ENCODE peak calls at places on chromosomes 5 and 9, in five cellular contexts. One of them, this sample, is unnamed.

GRCh38 chr9:135487281-135488012 is 7.9 kb downstream of the PPP1R26 start:
- DNase-seq in MCF 10A: no peak
- DNase-seq in GM12865: no peak
- DNase-seq in omental fat pad: no peak
- DNase-seq in gastrocnemius medialis: no peak
- DNase-seq in this sample: no peak

GRCh38 chr5:163564321-163564924 is 59.0 kb downstream of the MAT2B start:
- DNase-seq in MCF 10A: peak; percentile 85
- DNase-seq in GM12865: peak; percentile 70
- DNase-seq in omental fat pad: peak; percentile 61
- DNase-seq in gastrocnemius medialis: no peak
- DNase-seq in this sample: peak; percentile 71

GRCh38 chr9:136016221-136016881 is 55.2 kb upstream of the UBAC1 start:
- DNase-seq in MCF 10A: no peak
- DNase-seq in GM12865: no peak
- DNase-seq in omental fat pad: no peak
- DNase-seq in gastrocnemius medialis: peak; percentile 1
- DNase-seq in this sample: no peak

GRCh38 chr5:105101597-105101996 is 1539.0 kb upstream of the NUDT12 start:
- DNase-seq in MCF 10A: peak; percentile 62
- DNase-seq in GM12865: no peak
- DNase-seq in omental fat pad: no peak
- DNase-seq in gastrocnemius medialis: no peak
- DNase-seq in this sample: no peak

GRCh38 chr5:88688981-88689661 is 193.9 kb downstream of the MEF2C start:
- DNase-seq in MCF 10A: no peak
- DNase-seq in GM12865: no peak
- DNase-seq in omental fat pad: no peak
- DNase-seq in gastrocnemius medialis: no peak
- DNase-seq in this sample: no peak

GRCh38 chr5:126234563-126235195 is 188.5 kb upstream of the GRAMD2B start:
- DNase-seq in MCF 10A: peak; percentile 68
- DNase-seq in GM12865: peak; percentile 30
- DNase-seq in omental fat pad: no peak
- DNase-seq in gastrocnemius medialis: no peak
- DNase-seq in this sample: peak; percentile 54

GRCh38 chr5:14749579-14750091 is 85.1 kb downstream of the OTULIN start:
- DNase-seq in MCF 10A: no peak
- DNase-seq in GM12865: no peak
- DNase-seq in omental fat pad: no peak
- DNase-seq in gastrocnemius medialis: no peak
- DNase-seq in this sample: no peak

GRCh38 chr5:3602713-3603502 is 7.3 kb downstream of the IRX1 start:
- DNase-seq in MCF 10A: no peak
- DNase-seq in GM12865: no peak
- DNase-seq in omental fat pad: no peak
- DNase-seq in gastrocnemius medialis: no peak
- DNase-seq in this sample: no peak

GRCh38 chr5:132718544-132719312 is 18.6 kb downstream of the KIF3A start:
- DNase-seq in MCF 10A: no peak
- DNase-seq in GM12865: no peak
- DNase-seq in omental fat pad: no peak
- DNase-seq in gastrocnemius medialis: no peak
- DNase-seq in this sample: no peak

GRCh38 chr5:132714456-132715307 is 22.7 kb downstream of the KIF3A start:
- DNase-seq in MCF 10A: no peak
- DNase-seq in GM12865: peak; percentile 41
- DNase-seq in omental fat pad: no peak
- DNase-seq in gastrocnemius medialis: no peak
- DNase-seq in this sample: no peak
- TF ChIP-seq CTCF in MCF 10A: peak; percentile 50
- TF ChIP-seq CTCF in GM12865: peak; percentile 5
- TF ChIP-seq CTCF in omental fat pad: no peak
- TF ChIP-seq CTCF in gastrocnemius medialis: no peak
- TF ChIP-seq CTCF in this sample: peak; percentile 30

GRCh38 chr5:139799359-139799758 is 3.8 kb downstream of the PSD2 start:
- DNase-seq in MCF 10A: no peak
- DNase-seq in GM12865: no peak
- DNase-seq in omental fat pad: no peak
- DNase-seq in gastrocnemius medialis: no peak
- DNase-seq in this sample: no peak

GRCh38 chr5:139797856-139798510 is 2.4 kb downstream of the PSD2 start:
- DNase-seq in MCF 10A: no peak
- DNase-seq in GM12865: no peak
- DNase-seq in omental fat pad: no peak
- DNase-seq in gastrocnemius medialis: no peak
- DNase-seq in this sample: no peak

GRCh38 chr5:139796061-139796806 is 626 bp downstream of the PSD2 start:
- DNase-seq in MCF 10A: no peak
- DNase-seq in GM12865: no peak
- DNase-seq in omental fat pad: no peak
- DNase-seq in gastrocnemius medialis: no peak
- DNase-seq in this sample: no peak

GRCh38 chr5:139797335-139797734 is 1.7 kb downstream of the PSD2 start:
- DNase-seq in MCF 10A: no peak
- DNase-seq in GM12865: no peak
- DNase-seq in omental fat pad: no peak
- DNase-seq in gastrocnemius medialis: no peak
- DNase-seq in this sample: no peak

GRCh38 chr5:139798883-139799282 is 3.3 kb downstream of the PSD2 start:
- DNase-seq in MCF 10A: no peak
- DNase-seq in GM12865: no peak
- DNase-seq in omental fat pad: no peak
- DNase-seq in gastrocnemius medialis: no peak
- DNase-seq in this sample: no peak
- TF ChIP-seq CTCF in MCF 10A: no peak
- TF ChIP-seq CTCF in GM12865: no peak
- TF ChIP-seq CTCF in omental fat pad: no peak
- TF ChIP-seq CTCF in gastrocnemius medialis: no peak
- TF ChIP-seq CTCF in this sample: no peak

DNA sequence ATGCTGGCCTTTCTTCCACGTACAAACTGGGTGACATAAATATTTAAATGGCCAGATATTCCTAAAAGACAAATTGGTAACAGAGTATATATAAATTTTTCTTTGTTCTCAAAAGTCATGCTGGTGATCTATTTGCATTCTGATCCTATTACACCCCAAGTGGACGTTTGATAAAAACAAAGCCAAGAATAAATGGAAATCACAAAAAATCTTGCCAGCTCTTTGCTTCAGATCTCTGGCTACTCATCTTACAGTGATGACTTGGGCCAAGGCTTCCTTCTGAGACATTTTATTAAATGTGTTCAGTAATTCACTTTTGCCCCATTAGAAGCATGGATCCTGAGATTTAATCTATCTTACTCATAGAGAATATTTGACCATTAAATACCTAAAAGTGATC is 444.3 kb upstream of the PIK3R1 start:
- DNase-seq in MCF 10A: no peak
- DNase-seq in GM12865: no peak
- DNase-seq in omental fat pad: no peak
- DNase-seq in gastrocnemius medialis: no peak
- DNase-seq in this sample: no peak
- TF ChIP-seq CTCF in MCF 10A: no peak
- TF ChIP-seq CTCF in GM12865: no peak
- TF ChIP-seq CTCF in omental fat pad: no peak
- TF ChIP-seq CTCF in gastrocnemius medialis: no peak
- TF ChIP-seq CTCF in this sample: no peak

DNA sequence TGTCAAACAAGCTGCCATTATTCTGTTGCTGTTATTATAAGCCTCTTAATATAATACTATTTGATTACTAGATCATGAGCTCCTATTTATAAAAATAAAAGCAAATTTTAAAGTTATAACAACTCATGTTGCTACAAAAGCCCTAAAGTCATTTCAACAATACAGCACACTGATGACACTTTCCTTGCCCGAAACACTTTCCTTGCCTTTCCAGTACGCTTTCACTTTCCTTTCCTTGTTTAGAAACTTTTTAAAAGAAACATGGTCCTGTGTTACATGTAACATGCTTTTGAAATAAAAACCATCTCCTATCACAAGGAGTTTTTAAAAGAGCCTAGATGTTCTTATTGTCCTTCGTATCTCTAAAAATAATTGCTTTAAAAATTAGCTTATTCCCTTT is 688.4 kb downstream of the PTPRD start:
- DNase-seq in MCF 10A: no peak
- DNase-seq in GM12865: no peak
- DNase-seq in omental fat pad: no peak
- DNase-seq in gastrocnemius medialis: no peak
- DNase-seq in this sample: no peak
- TF ChIP-seq CTCF in MCF 10A: no peak
- TF ChIP-seq CTCF in GM12865: no peak
- TF ChIP-seq CTCF in omental fat pad: no peak
- TF ChIP-seq CTCF in gastrocnemius medialis: no peak
- TF ChIP-seq CTCF in this sample: no peak

GRCh38 chr9:99859395-99859980 is 37.8 kb downstream of the NR4A3 start:
- DNase-seq in MCF 10A: peak; percentile 13
- DNase-seq in GM12865: no peak
- DNase-seq in omental fat pad: no peak
- DNase-seq in gastrocnemius medialis: no peak
- DNase-seq in this sample: no peak

GRCh38 chr9:99858087-99858486 is 36.4 kb downstream of the NR4A3 start:
- DNase-seq in MCF 10A: no peak
- DNase-seq in GM12865: no peak
- DNase-seq in omental fat pad: no peak
- DNase-seq in gastrocnemius medialis: no peak
- DNase-seq in this sample: no peak

GRCh38 chr9:99852617-99853016 is 30.9 kb downstream of the NR4A3 start:
- DNase-seq in MCF 10A: no peak
- DNase-seq in GM12865: peak; percentile 63
- DNase-seq in omental fat pad: no peak
- DNase-seq in gastrocnemius medialis: no peak
- DNase-seq in this sample: no peak

GRCh38 chr9:99851028-99851822 is 29.5 kb downstream of the NR4A3 start:
- DNase-seq in MCF 10A: no peak
- DNase-seq in GM12865: peak; percentile 77
- DNase-seq in omental fat pad: no peak
- DNase-seq in gastrocnemius medialis: no peak
- DNase-seq in this sample: no peak

GRCh38 chr9:99855467-99856176 is 33.9 kb downstream of the NR4A3 start:
- DNase-seq in MCF 10A: peak; percentile 3
- DNase-seq in GM12865: no peak
- DNase-seq in omental fat pad: no peak
- DNase-seq in gastrocnemius medialis: no peak
- DNase-seq in this sample: no peak
- TF ChIP-seq CTCF in MCF 10A: peak; percentile 5
- TF ChIP-seq CTCF in GM12865: no peak
- TF ChIP-seq CTCF in omental fat pad: no peak
- TF ChIP-seq CTCF in gastrocnemius medialis: no peak
- TF ChIP-seq CTCF in this sample: no peak

GRCh38 chr5:33984178-33984577 is 315 bp downstream of the SLC45A2 start:
- DNase-seq in MCF 10A: no peak
- DNase-seq in GM12865: no peak
- DNase-seq in omental fat pad: no peak
- DNase-seq in gastrocnemius medialis: no peak
- DNase-seq in this sample: no peak
- TF ChIP-seq CTCF in MCF 10A: no peak
- TF ChIP-seq CTCF in GM12865: no peak
- TF ChIP-seq CTCF in omental fat pad: no peak
- TF ChIP-seq CTCF in gastrocnemius medialis: no peak
- TF ChIP-seq CTCF in this sample: no peak

DNA sequence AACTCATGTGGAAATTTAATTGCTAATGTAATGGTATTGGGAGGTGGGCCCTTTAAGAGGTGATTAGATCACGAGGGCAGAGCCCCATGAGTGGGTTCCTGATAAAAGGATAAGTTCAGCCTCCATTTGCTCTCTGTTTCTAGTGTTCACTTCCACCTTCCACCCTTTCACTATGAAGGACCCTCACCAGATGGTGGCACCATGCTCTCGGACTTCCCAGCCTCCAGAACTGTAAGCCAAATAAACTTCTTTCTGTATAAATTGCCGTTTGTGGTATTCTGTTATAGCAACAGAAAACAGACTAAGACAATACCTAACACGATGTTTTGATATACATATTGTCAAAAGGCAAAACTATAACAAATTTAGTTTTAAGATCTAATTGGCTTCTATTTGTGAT is 166.2 kb downstream of the DEPDC1B start:
- DNase-seq in MCF 10A: no peak
- DNase-seq in GM12865: no peak
- DNase-seq in omental fat pad: no peak
- DNase-seq in gastrocnemius medialis: no peak
- DNase-seq in this sample: no peak
- TF ChIP-seq CTCF in MCF 10A: no peak
- TF ChIP-seq CTCF in GM12865: no peak
- TF ChIP-seq CTCF in omental fat pad: no peak
- TF ChIP-seq CTCF in gastrocnemius medialis: no peak
- TF ChIP-seq CTCF in this sample: no peak

GRCh38 chr9:108417726-108418125 is 438.1 kb downstream of the ACTL7B start:
- DNase-seq in MCF 10A: no peak
- DNase-seq in GM12865: no peak
- DNase-seq in omental fat pad: no peak
- DNase-seq in gastrocnemius medialis: no peak
- DNase-seq in this sample: no peak

GRCh38 chr9:108412755-108413154 is 443.0 kb downstream of the ACTL7B start:
- DNase-seq in MCF 10A: peak; percentile 19
- DNase-seq in GM12865: peak; percentile 15
- DNase-seq in omental fat pad: no peak
- DNase-seq in gastrocnemius medialis: no peak
- DNase-seq in this sample: peak; percentile 5

GRCh38 chr9:108411632-108412031 is 444.2 kb downstream of the ACTL7B start:
- DNase-seq in MCF 10A: no peak
- DNase-seq in GM12865: no peak
- DNase-seq in omental fat pad: no peak
- DNase-seq in gastrocnemius medialis: no peak
- DNase-seq in this sample: no peak

GRCh38 chr9:108419379-108419778 is 436.4 kb downstream of the ACTL7B start:
- DNase-seq in MCF 10A: no peak
- DNase-seq in GM12865: no peak
- DNase-seq in omental fat pad: no peak
- DNase-seq in gastrocnemius medialis: no peak
- DNase-seq in this sample: no peak

GRCh38 chr9:108416321-108416720 is 439.5 kb downstream of the ACTL7B start:
- DNase-seq in MCF 10A: peak; percentile 54
- DNase-seq in GM12865: peak; percentile 4
- DNase-seq in omental fat pad: no peak
- DNase-seq in gastrocnemius medialis: no peak
- DNase-seq in this sample: peak; percentile 14
- TF ChIP-seq CTCF in MCF 10A: peak; percentile 36
- TF ChIP-seq CTCF in GM12865: no peak
- TF ChIP-seq CTCF in omental fat pad: no peak
- TF ChIP-seq CTCF in gastrocnemius medialis: no peak
- TF ChIP-seq CTCF in this sample: no peak

This sample was measured in Calu3.